ENCODE peak calls at places on chromosomes 5 and 9, in five cellular contexts. I is HCT116, H is GM12865, J is progenitor cell of endocrine pancreas, Z is AG04450. S is an unnamed sample.

GRCh38 chr5:107743357-107744000 is 72.7 kb upstream of the EFNA5 start:
- DNase-seq in I (no peak), H (no peak), J (no peak), Z (no peak), S (no peak)

GRCh38 chr9:101635020-101635419 is 40.3 kb upstream of the PPP3R2 start:
- DNase-seq in I (no peak), H (no peak), J (no peak), Z (no peak), S (no peak)

GRCh38 chr5:14148890-14149671 is 5.9 kb downstream of the TRIO start:
- DNase-seq in I (no peak), H (no peak), J (no peak), Z (no peak), S (no peak)

GRCh38 chr9:117019242-117019641 is 332.1 kb downstream of the TRIM32 start:
- DNase-seq in I (no peak), H (no peak), J (no peak), Z (no peak), S (no peak)

GRCh38 chr5:17343675-17344074 is 126.2 kb downstream of the BASP1 start:
- DNase-seq in I (peak; percentile 2), H (peak; percentile 62), J (no peak), Z (peak; percentile 65), S (no peak)

GRCh38 chr9:6354072-6354686 is 26.0 kb downstream of the TPD52L3 start:
- DNase-seq in I (peak; percentile 49), H (peak; percentile 77), J (no peak), Z (peak; percentile 48), S (no peak)

GRCh38 chr5:57592236-57592635 is 109.6 kb upstream of the ACTBL2 start:
- DNase-seq in I (no peak), H (no peak), J (no peak), Z (no peak), S (no peak)

GRCh38 chr9:130931508-130932150 is 7.4 kb downstream of the FIBCD1 start:
- DNase-seq in I (no peak), H (peak; percentile 86), J (no peak), Z (no peak), S (no peak)

GRCh38 chr5:2507611-2508010 is 243.9 kb downstream of the IRX2 start:
- DNase-seq in I (no peak), H (no peak), J (no peak), Z (no peak), S (no peak)

GRCh38 chr5:135829681-135830383 is 4.6 kb upstream of the SLC25A48 start:
- DNase-seq in I (peak; percentile 63), H (peak; percentile 57), J (peak; percentile 55), Z (no peak), S (no peak)
- TF ChIP-seq CTCF in I (peak; percentile 83), H (peak; percentile 77), J (peak; percentile 95), Z (peak; percentile 84), S (no peak)

GRCh38 chr9:26744362-26744965 is 148.1 kb downstream of the CAAP1 start:
- DNase-seq in I (peak; percentile 10), H (peak; percentile 36), J (no peak), Z (no peak), S (no peak)
- TF ChIP-seq CTCF in I (peak; percentile 64), H (peak; percentile 52), J (peak; percentile 77), Z (peak; percentile 64), S (no peak)

DNA sequence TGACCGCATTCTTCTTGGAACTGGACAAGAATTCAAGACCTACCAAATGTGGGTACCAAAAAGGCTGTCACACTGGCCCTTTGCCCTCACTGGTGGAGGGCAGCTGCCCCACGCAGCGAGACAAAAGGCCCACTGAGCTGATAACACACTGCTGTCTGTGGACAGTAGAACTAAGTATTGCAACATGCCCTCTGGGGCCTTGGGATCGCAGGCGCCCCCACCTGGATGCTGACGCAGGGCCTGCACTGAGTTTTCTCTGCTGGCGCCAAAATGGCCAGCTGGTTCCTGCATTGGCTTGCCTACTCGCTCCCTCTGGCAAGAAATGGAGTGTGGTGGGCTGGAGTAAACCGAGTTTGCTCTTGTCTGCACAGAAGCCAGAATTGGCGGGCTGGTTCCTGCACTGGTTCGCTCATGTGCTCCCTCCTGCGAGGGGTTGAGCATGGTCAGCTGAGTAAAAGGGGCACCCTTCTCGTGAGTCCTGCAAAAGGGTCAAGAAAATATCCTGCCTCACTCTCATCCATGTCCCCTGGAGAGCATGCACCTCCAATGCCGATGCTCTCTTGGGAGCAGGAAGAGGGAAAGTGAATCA is 55.7 kb downstream of the NXNL2 start:
- DNase-seq in I (no peak), H (no peak), J (no peak), Z (no peak), S (no peak)
- TF ChIP-seq CTCF in I (peak; percentile 48), H (peak; percentile 10), J (no peak), Z (no peak), S (no peak)

DNA sequence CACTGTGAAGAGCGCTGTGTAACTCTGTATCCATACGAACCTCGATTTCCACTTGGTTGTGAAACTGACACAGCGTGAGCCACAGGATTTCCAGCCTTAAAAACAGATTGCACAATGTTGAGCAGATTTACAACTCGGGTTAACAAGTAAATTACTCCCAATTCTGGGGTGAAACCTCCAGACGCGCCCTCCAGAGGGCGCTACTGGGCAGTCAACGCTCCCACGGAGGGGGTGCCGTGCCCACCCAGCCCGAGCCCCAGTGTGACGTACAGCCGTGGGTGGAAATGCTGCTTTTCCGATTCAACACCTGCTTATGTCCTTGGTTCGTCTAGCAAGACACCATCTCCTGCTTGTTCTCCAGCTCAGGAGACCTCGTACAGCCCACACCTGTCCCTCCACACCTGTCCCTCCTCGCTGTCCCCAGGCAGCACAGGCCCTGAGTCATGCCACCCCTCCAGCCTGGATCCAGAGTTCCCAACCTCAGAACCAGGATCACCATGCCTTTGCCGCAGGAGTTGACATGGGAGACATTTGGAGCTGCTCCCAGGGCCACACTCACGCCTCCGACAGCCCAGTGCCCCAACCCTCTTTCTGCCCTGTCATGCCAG is 34.4 kb upstream of the SLC6A3 start:
- DNase-seq in I (no peak), H (peak; percentile 61), J (no peak), Z (no peak), S (no peak)
- TF ChIP-seq CTCF in I (peak; percentile 63), H (peak; percentile 70), J (peak; percentile 76), Z (peak; percentile 63), S (peak; percentile 68)

DNA sequence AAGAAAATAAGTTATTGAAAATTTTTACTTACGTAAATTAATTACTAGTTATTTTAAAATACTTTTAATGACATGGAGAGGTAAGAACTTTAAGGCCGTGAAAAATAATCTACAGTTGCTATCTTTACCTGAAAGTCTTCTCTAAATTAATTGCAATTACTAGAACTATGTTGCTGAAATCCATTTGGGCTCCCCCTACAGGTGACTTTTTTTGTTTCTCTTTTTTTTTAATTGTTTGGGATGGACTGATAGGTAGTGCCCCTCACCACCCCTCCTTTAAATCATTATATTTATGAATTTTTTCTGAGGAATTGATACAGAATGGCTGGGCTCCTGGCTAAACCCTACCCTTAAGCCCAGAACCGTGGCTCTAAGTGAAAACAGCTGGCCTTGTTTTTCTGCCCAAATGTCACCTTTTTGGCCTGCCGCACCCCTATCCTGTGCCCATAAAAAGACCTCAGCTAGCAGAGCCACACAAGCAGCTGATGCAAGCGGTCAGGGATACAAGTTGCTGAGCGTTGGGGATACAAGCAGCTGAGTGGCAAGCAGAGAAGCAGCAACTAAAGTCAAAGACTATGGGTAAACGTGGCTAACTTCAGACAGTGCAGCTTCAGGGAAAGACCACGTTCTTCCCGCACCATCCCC is 315.2 kb upstream of the ACO1 start:
- DNase-seq in I (no peak), H (peak; percentile 10), J (no peak), Z (no peak), S (no peak)
- TF ChIP-seq CTCF in I (no peak), H (peak; percentile 40), J (peak; percentile 48), Z (no peak), S (no peak)

GRCh38 chr9:13845460-13845859 is 468.5 kb downstream of the NFIB start:
- DNase-seq in I (no peak), H (no peak), J (no peak), Z (no peak), S (no peak)
- TF ChIP-seq CTCF in I (no peak), H (no peak), J (no peak), Z (no peak), S (no peak)

DNA sequence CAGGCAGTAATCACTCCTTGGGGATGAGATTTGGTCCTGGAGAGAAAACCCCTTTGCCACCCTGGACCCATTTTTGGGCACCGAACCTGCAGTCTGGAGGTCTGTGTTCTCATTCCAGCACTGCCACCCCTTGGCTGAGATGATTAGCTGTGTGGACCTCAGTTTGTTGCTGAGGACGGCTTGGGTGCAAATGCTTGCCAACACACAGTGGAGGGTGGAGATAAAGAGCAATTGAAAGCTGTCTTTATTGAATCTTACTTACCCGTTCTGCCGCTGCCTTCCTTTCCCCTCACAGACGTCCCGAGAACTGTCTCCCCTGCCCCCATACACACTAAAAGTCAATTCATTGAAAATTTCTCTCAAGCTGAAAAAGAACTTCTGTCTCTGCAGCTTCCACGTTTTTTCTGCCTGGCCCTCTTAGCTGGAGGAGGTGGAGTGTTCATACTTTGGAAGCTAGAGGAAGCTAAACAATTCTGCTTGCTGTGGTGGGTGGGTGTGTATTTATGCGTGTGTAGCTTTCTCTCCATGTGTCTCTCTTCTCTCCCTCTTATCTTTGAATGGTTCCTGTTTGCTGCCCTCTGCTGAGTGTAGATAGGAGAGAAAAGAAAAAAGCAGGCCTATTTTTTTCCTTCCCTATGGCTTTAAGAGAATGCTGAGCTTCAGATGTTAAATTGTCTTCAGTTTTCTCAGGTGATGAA is 6.6 kb downstream of the GALNT10 start:
- DNase-seq in I (no peak), H (no peak), J (no peak), Z (peak; percentile 51), S (no peak)
- TF ChIP-seq CTCF in I (peak; percentile 27), H (peak; percentile 4), J (peak; percentile 25), Z (peak; percentile 61), S (no peak)

DNA sequence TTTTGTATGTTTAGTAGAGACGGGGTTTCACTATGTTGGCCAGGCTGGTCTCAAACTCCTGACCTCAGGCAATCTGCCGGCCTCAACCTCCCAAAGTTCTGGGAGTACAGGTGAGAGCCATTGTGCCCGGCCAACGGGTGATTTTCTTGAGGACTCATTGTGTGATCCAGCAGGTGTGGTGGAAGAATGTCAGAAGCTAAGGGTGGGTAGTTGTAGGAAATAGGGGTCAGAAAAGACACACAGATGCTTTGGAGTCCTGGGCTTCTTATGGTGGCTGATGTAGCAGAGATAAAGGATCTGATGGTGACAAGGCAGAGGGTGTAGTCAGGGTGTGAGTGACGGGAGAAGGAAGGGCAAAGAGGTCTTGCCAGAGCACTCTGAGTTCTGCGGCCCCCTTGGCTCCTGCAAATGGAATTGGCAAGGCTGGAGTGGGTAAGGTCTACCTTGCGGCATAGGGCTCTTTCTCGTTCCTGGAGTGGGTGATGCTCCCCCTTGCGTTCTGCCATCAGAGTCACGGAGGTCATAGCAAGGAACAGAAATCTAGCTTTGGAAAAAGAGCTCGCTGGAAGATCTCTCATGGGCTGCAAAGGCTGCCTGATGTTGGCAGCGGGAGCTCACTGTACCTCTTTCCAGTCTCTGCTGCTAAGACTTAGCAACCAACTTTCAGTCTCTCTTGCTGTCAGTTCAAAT is 97.2 kb downstream of the SREK1 start:
- DNase-seq in I (no peak), H (no peak), J (no peak), Z (no peak), S (no peak)
- TF ChIP-seq CTCF in I (no peak), H (no peak), J (no peak), Z (no peak), S (no peak)